ENCODE peak calls at places on chromosome 20, in ten cellular contexts. X, R, J, H, S, T, P, L, C and M are unnamed samples.

GRCh38 chr20:35539756-35540212 is 2.1 kb upstream of the ERGIC3 start:
- DNase-seq in C (no peak), T (peak), S (peak), R (peak), J (no peak), P (no peak), X (peak), H (no peak), L (no peak), M (peak)

GRCh38 chr20:45406260-45407066 is 1.6 kb upstream of the DBNDD2 start:
- DNase-seq in H (peak), T (peak), L (no peak), P (peak), R (peak), J (peak), X (peak), C (peak), S (peak), M (peak)

GRCh38 chr20:4817230-4817671 is 95.5 kb downstream of the PRND start:
- DNase-seq in H (peak), P (peak), L (no peak), J (no peak), C (no peak), T (no peak), S (no peak), R (no peak), X (no peak), M (peak)

GRCh38 chr20:4261333-4262284 is 246.3 kb upstream of the RNF24 start:
- DNase-seq in L (no peak), H (peak), T (no peak), X (no peak), P (peak), S (no peak), R (peak), C (no peak), J (no peak), M (no peak)

GRCh38 chr20:17519606-17520285 is 11.4 kb downstream of the BFSP1 start:
- DNase-seq in C (no peak), T (no peak), J (no peak), R (no peak), S (no peak), L (no peak), X (no peak), H (no peak), P (no peak), M (peak)

GRCh38 chr20:46004813-46005505 is 3.7 kb upstream of the MMP9 start:
- DNase-seq in H (no peak), C (no peak), R (peak), L (no peak), X (no peak), S (no peak), T (no peak), P (no peak), J (no peak), M (no peak)

GRCh38 chr20:44967207-44967807 is 995 bp downstream of the STK4 start:
- DNase-seq in P (no peak), R (no peak), C (no peak), L (no peak), J (no peak), S (no peak), X (no peak), H (no peak), T (no peak), M (no peak)

GRCh38 chr20:31943052-31943471 is 8.8 kb downstream of the PDRG1 start:
- DNase-seq in R (no peak), L (no peak), J (no peak), S (no peak), H (no peak), C (no peak), P (no peak), T (no peak), X (no peak), M (no peak)

GRCh38 chr20:63819224-63819917 is 11.7 kb downstream of the ZBTB46 start:
- DNase-seq in C (no peak), S (no peak), H (peak), J (no peak), R (peak), P (peak), T (no peak), L (no peak), X (no peak), M (peak)

GRCh38 chr20:25081730-25082497 is at the start of gene VSX1:
- DNase-seq in R (peak), J (no peak), T (no peak), H (no peak), C (no peak), P (no peak), L (no peak), X (no peak), S (no peak), M (no peak)